ENCODE peak calls at places on chromosomes 3 and 15, in seven cellular contexts. One of them, this sample, is unnamed.

GRCh38 chr3:52623234-52623792 is 62.4 kb downstream of the PBRM1 start:
- DNase-seq in tibial artery: no peak
- DNase-seq in CD8-positive, alpha-beta memory T cell: no peak
- DNase-seq in ascending aorta: no peak
- DNase-seq in naive thymus-derived CD4-positive, alpha-beta T cell: no peak
- DNase-seq in thyroid gland: no peak
- DNase-seq in hepatocyte: no peak
- DNase-seq in this sample: no peak

GRCh38 chr3:66363133-66363532 is 137.7 kb downstream of the LRIG1 start:
- DNase-seq in tibial artery: no peak
- DNase-seq in CD8-positive, alpha-beta memory T cell: no peak
- DNase-seq in ascending aorta: no peak
- DNase-seq in naive thymus-derived CD4-positive, alpha-beta T cell: no peak
- DNase-seq in thyroid gland: no peak
- DNase-seq in hepatocyte: no peak
- DNase-seq in this sample: no peak

GRCh38 chr15:59255647-59256380 is 49.2 kb downstream of the LDHAL6B start:
- DNase-seq in tibial artery: no peak
- DNase-seq in CD8-positive, alpha-beta memory T cell: peak; percentile 5
- DNase-seq in ascending aorta: no peak
- DNase-seq in naive thymus-derived CD4-positive, alpha-beta T cell: peak; percentile 0
- DNase-seq in thyroid gland: no peak
- DNase-seq in hepatocyte: peak; percentile 53
- DNase-seq in this sample: no peak

GRCh38 chr3:11699083-11699427 is 55.3 kb upstream of the VGLL4 start:
- DNase-seq in tibial artery: no peak
- DNase-seq in CD8-positive, alpha-beta memory T cell: no peak
- DNase-seq in ascending aorta: no peak
- DNase-seq in naive thymus-derived CD4-positive, alpha-beta T cell: no peak
- DNase-seq in thyroid gland: no peak
- DNase-seq in hepatocyte: no peak
- DNase-seq in this sample: no peak

GRCh38 chr3:120198305-120198878 is 86.6 kb downstream of the GPR156 start:
- DNase-seq in tibial artery: no peak
- DNase-seq in CD8-positive, alpha-beta memory T cell: no peak
- DNase-seq in ascending aorta: no peak
- DNase-seq in naive thymus-derived CD4-positive, alpha-beta T cell: no peak
- DNase-seq in thyroid gland: peak; percentile 21
- DNase-seq in hepatocyte: peak; percentile 32
- DNase-seq in this sample: no peak

GRCh38 chr3:154085799-154086198 is 35.4 kb upstream of the ARHGEF26 start:
- DNase-seq in tibial artery: no peak
- DNase-seq in CD8-positive, alpha-beta memory T cell: no peak
- DNase-seq in ascending aorta: no peak
- DNase-seq in naive thymus-derived CD4-positive, alpha-beta T cell: no peak
- DNase-seq in thyroid gland: no peak
- DNase-seq in hepatocyte: no peak
- DNase-seq in this sample: no peak

GRCh38 chr3:131819656-131820055 is 215.2 kb downstream of the CPNE4 start:
- DNase-seq in tibial artery: no peak
- DNase-seq in CD8-positive, alpha-beta memory T cell: no peak
- DNase-seq in ascending aorta: no peak
- DNase-seq in naive thymus-derived CD4-positive, alpha-beta T cell: no peak
- DNase-seq in thyroid gland: no peak
- DNase-seq in hepatocyte: no peak
- DNase-seq in this sample: no peak

GRCh38 chr3:9730747-9731205 is 759 bp upstream of the BRPF1 start:
- DNase-seq in tibial artery: no peak
- DNase-seq in CD8-positive, alpha-beta memory T cell: no peak
- DNase-seq in ascending aorta: no peak
- DNase-seq in naive thymus-derived CD4-positive, alpha-beta T cell: no peak
- DNase-seq in thyroid gland: no peak
- DNase-seq in hepatocyte: no peak
- DNase-seq in this sample: no peak

GRCh38 chr3:75886971-75887526 is 101.7 kb upstream of the ZNF717 start:
- DNase-seq in tibial artery: no peak
- DNase-seq in CD8-positive, alpha-beta memory T cell: no peak
- DNase-seq in ascending aorta: no peak
- DNase-seq in naive thymus-derived CD4-positive, alpha-beta T cell: no peak
- DNase-seq in thyroid gland: no peak
- DNase-seq in hepatocyte: peak; percentile 13
- DNase-seq in this sample: no peak

GRCh38 chr3:136919799-136920580 is 37.8 kb upstream of the IL20RB start:
- DNase-seq in tibial artery: no peak
- DNase-seq in CD8-positive, alpha-beta memory T cell: peak; percentile 29
- DNase-seq in ascending aorta: no peak
- DNase-seq in naive thymus-derived CD4-positive, alpha-beta T cell: peak; percentile 48
- DNase-seq in thyroid gland: no peak
- DNase-seq in hepatocyte: no peak
- DNase-seq in this sample: no peak

GRCh38 chr15:54609152-54609551 is 587.6 kb downstream of the RSL24D1 start:
- DNase-seq in tibial artery: no peak
- DNase-seq in CD8-positive, alpha-beta memory T cell: no peak
- DNase-seq in ascending aorta: no peak
- DNase-seq in naive thymus-derived CD4-positive, alpha-beta T cell: no peak
- DNase-seq in thyroid gland: no peak
- DNase-seq in hepatocyte: no peak
- DNase-seq in this sample: no peak

GRCh38 chr3:51966486-51966885 is 768 bp downstream of the PCBP4 start:
- DNase-seq in tibial artery: no peak
- DNase-seq in CD8-positive, alpha-beta memory T cell: no peak
- DNase-seq in ascending aorta: no peak
- DNase-seq in naive thymus-derived CD4-positive, alpha-beta T cell: no peak
- DNase-seq in thyroid gland: no peak
- DNase-seq in hepatocyte: no peak
- DNase-seq in this sample: peak; percentile 26

GRCh38 chr3:184524981-184525336 is 36.6 kb upstream of the EPHB3 start:
- DNase-seq in tibial artery: no peak
- DNase-seq in CD8-positive, alpha-beta memory T cell: no peak
- DNase-seq in ascending aorta: no peak
- DNase-seq in naive thymus-derived CD4-positive, alpha-beta T cell: no peak
- DNase-seq in thyroid gland: no peak
- DNase-seq in hepatocyte: no peak
- DNase-seq in this sample: peak; percentile 32

GRCh38 chr15:43516185-43516584 is 1.2 kb upstream of the MAP1A start:
- DNase-seq in tibial artery: peak; percentile 78
- DNase-seq in CD8-positive, alpha-beta memory T cell: no peak
- DNase-seq in ascending aorta: peak; percentile 86
- DNase-seq in naive thymus-derived CD4-positive, alpha-beta T cell: no peak
- DNase-seq in thyroid gland: peak; percentile 9
- DNase-seq in hepatocyte: no peak
- DNase-seq in this sample: peak; percentile 49

GRCh38 chr15:43519207-43519606 is 1.8 kb downstream of the MAP1A start:
- DNase-seq in tibial artery: no peak
- DNase-seq in CD8-positive, alpha-beta memory T cell: no peak
- DNase-seq in ascending aorta: no peak
- DNase-seq in naive thymus-derived CD4-positive, alpha-beta T cell: no peak
- DNase-seq in thyroid gland: no peak
- DNase-seq in hepatocyte: no peak
- DNase-seq in this sample: no peak

GRCh38 chr15:43518073-43518761 is 809 bp downstream of the MAP1A start:
- DNase-seq in tibial artery: no peak
- DNase-seq in CD8-positive, alpha-beta memory T cell: no peak
- DNase-seq in ascending aorta: no peak
- DNase-seq in naive thymus-derived CD4-positive, alpha-beta T cell: no peak
- DNase-seq in thyroid gland: peak; percentile 46
- DNase-seq in hepatocyte: peak; percentile 53
- DNase-seq in this sample: no peak

GRCh38 chr15:43516801-43517353 is 531 bp upstream of the MAP1A start:
- DNase-seq in tibial artery: no peak
- DNase-seq in CD8-positive, alpha-beta memory T cell: no peak
- DNase-seq in ascending aorta: no peak
- DNase-seq in naive thymus-derived CD4-positive, alpha-beta T cell: no peak
- DNase-seq in thyroid gland: no peak
- DNase-seq in hepatocyte: peak; percentile 29
- DNase-seq in this sample: no peak

DNA sequence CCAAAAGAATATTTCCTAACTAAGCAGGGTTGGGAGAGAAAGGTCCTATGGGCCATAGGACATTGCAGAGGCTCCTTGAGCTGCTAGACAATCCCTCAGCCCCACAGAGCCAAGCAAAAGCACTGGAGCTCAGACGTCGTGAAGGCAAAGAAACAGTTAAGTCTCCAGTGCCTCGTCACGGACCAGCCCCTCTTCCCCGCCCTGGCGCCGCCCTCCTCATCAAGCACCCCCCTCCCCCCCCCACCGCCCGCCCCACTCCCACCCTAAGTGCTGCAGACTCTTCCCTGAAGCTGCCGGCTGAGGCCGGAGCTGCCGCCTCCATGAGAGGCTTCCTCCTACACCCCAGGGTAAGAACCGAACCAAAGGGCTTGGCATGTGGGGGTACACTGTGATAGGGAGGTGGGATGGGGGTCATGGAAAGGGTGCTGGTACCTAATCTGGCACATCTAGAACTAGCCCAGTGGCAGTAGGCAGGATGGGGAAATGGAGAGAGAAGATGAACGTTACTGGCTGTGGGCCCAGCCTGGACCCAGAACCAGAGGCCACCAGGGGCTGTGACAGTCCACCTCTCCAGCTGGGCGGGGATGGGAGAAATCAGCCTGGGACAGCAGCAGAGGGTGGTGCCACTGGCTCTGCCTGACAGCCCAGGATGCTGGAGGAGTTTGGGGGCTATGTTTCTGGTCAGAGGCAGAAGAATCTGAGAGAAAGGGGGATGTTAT is at the start of gene MAP1A:
- DNase-seq in tibial artery: peak; percentile 80
- DNase-seq in CD8-positive, alpha-beta memory T cell: peak; percentile 16
- DNase-seq in ascending aorta: peak; percentile 78
- DNase-seq in naive thymus-derived CD4-positive, alpha-beta T cell: no peak
- DNase-seq in thyroid gland: peak; percentile 70
- DNase-seq in hepatocyte: peak; percentile 76
- DNase-seq in this sample: peak; percentile 61
- H3K4me1 ChIP-seq in tibial artery: peaks cover 27% of the 10 kb centered on the region
- H3K4me1 ChIP-seq in CD8-positive, alpha-beta memory T cell: peaks cover 5% of the 10 kb centered on the region
- H3K4me1 ChIP-seq in ascending aorta: peaks cover 17% of the 10 kb centered on the region
- H3K4me1 ChIP-seq in naive thymus-derived CD4-positive, alpha-beta T cell: peaks cover 5% of the 10 kb centered on the region
- H3K4me1 ChIP-seq in thyroid gland: peaks cover 7% of the 10 kb centered on the region
- H3K4me1 ChIP-seq in hepatocyte: peaks cover 25% of the 10 kb centered on the region
- H3K4me1 ChIP-seq in this sample: peaks cover 54% of the 10 kb centered on the region

GRCh38 chr3:172478116-172478515 is 29.9 kb upstream of the GHSR start:
- DNase-seq in tibial artery: no peak
- DNase-seq in CD8-positive, alpha-beta memory T cell: no peak
- DNase-seq in ascending aorta: no peak
- DNase-seq in naive thymus-derived CD4-positive, alpha-beta T cell: no peak
- DNase-seq in thyroid gland: no peak
- DNase-seq in hepatocyte: no peak
- DNase-seq in this sample: no peak

GRCh38 chr3:172470588-172470987 is 22.3 kb upstream of the GHSR start:
- DNase-seq in tibial artery: no peak
- DNase-seq in CD8-positive, alpha-beta memory T cell: no peak
- DNase-seq in ascending aorta: no peak
- DNase-seq in naive thymus-derived CD4-positive, alpha-beta T cell: no peak
- DNase-seq in thyroid gland: no peak
- DNase-seq in hepatocyte: no peak
- DNase-seq in this sample: no peak

GRCh38 chr3:172475703-172476102 is 27.4 kb upstream of the GHSR start:
- DNase-seq in tibial artery: no peak
- DNase-seq in CD8-positive, alpha-beta memory T cell: no peak
- DNase-seq in ascending aorta: no peak
- DNase-seq in naive thymus-derived CD4-positive, alpha-beta T cell: no peak
- DNase-seq in thyroid gland: no peak
- DNase-seq in hepatocyte: no peak
- DNase-seq in this sample: no peak

GRCh38 chr3:172471903-172472302 is 23.6 kb upstream of the GHSR start:
- DNase-seq in tibial artery: no peak
- DNase-seq in CD8-positive, alpha-beta memory T cell: no peak
- DNase-seq in ascending aorta: no peak
- DNase-seq in naive thymus-derived CD4-positive, alpha-beta T cell: no peak
- DNase-seq in thyroid gland: no peak
- DNase-seq in hepatocyte: no peak
- DNase-seq in this sample: no peak

DNA sequence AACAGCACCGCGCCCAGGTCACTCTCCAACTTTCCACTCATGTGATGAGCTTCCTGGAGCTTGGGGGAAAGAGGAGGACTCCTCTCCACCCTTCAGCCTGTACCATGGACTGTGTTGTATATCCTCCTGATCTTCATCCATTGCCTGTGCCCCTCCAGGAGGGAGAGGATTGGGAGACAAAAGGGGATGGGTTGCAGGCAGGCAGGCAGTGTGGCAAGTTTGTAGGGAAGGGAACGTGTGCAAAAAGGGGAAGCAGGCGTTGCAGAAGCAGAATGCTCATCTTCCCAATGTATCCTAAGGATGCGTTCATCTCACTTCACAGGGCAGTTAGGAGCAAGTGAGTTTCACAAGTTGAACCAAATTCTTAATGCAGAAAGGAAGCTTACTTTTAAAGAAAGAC is 28.1 kb upstream of the GHSR start:
- DNase-seq in tibial artery: no peak
- DNase-seq in CD8-positive, alpha-beta memory T cell: no peak
- DNase-seq in ascending aorta: no peak
- DNase-seq in naive thymus-derived CD4-positive, alpha-beta T cell: no peak
- DNase-seq in thyroid gland: no peak
- DNase-seq in hepatocyte: no peak
- DNase-seq in this sample: no peak
- H3K4me3 ChIP-seq in tibial artery: no peak overlapping the region
- H3K4me3 ChIP-seq in CD8-positive, alpha-beta memory T cell: no peak overlapping the region
- H3K4me3 ChIP-seq in ascending aorta: peak overlapping the region; percentile 48
- H3K4me3 ChIP-seq in naive thymus-derived CD4-positive, alpha-beta T cell: peak overlapping the region; percentile 61
- H3K4me3 ChIP-seq in thyroid gland: no peak overlapping the region
- H3K4me3 ChIP-seq in hepatocyte: no peak overlapping the region
- H3K4me3 ChIP-seq in this sample: peak overlapping the region; percentile 57

GRCh38 chr15:89217686-89218376 is 3.5 kb downstream of the RLBP1 start:
- DNase-seq in tibial artery: peak; percentile 35
- DNase-seq in CD8-positive, alpha-beta memory T cell: no peak
- DNase-seq in ascending aorta: no peak
- DNase-seq in naive thymus-derived CD4-positive, alpha-beta T cell: no peak
- DNase-seq in thyroid gland: no peak
- DNase-seq in hepatocyte: no peak
- DNase-seq in this sample: no peak

GRCh38 chr15:89221543-89221942 is at the start of gene RLBP1:
- DNase-seq in tibial artery: no peak
- DNase-seq in CD8-positive, alpha-beta memory T cell: no peak
- DNase-seq in ascending aorta: no peak
- DNase-seq in naive thymus-derived CD4-positive, alpha-beta T cell: no peak
- DNase-seq in thyroid gland: no peak
- DNase-seq in hepatocyte: no peak
- DNase-seq in this sample: no peak

GRCh38 chr15:89215627-89216026 is 5.8 kb downstream of the RLBP1 start:
- DNase-seq in tibial artery: no peak
- DNase-seq in CD8-positive, alpha-beta memory T cell: no peak
- DNase-seq in ascending aorta: no peak
- DNase-seq in naive thymus-derived CD4-positive, alpha-beta T cell: no peak
- DNase-seq in thyroid gland: no peak
- DNase-seq in hepatocyte: no peak
- DNase-seq in this sample: no peak

GRCh38 chr15:89217031-89217430 is 4.3 kb downstream of the RLBP1 start:
- DNase-seq in tibial artery: peak; percentile 34
- DNase-seq in CD8-positive, alpha-beta memory T cell: no peak
- DNase-seq in ascending aorta: no peak
- DNase-seq in naive thymus-derived CD4-positive, alpha-beta T cell: no peak
- DNase-seq in thyroid gland: no peak
- DNase-seq in hepatocyte: no peak
- DNase-seq in this sample: no peak

GRCh38 chr15:89218531-89218930 is 2.8 kb downstream of the RLBP1 start:
- DNase-seq in tibial artery: peak; percentile 40
- DNase-seq in CD8-positive, alpha-beta memory T cell: no peak
- DNase-seq in ascending aorta: no peak
- DNase-seq in naive thymus-derived CD4-positive, alpha-beta T cell: no peak
- DNase-seq in thyroid gland: no peak
- DNase-seq in hepatocyte: no peak
- DNase-seq in this sample: no peak
- H3K9me3 ChIP-seq in tibial artery: no peaks in the 10 kb centered on the region
- H3K9me3 ChIP-seq in CD8-positive, alpha-beta memory T cell: no peaks in the 10 kb centered on the region
- H3K9me3 ChIP-seq in ascending aorta: no peaks in the 10 kb centered on the region
- H3K9me3 ChIP-seq in naive thymus-derived CD4-positive, alpha-beta T cell: no peaks in the 10 kb centered on the region
- H3K9me3 ChIP-seq in thyroid gland: no peaks in the 10 kb centered on the region
- H3K9me3 ChIP-seq in hepatocyte: no peaks in the 10 kb centered on the region
- H3K9me3 ChIP-seq in this sample: no peaks in the 10 kb centered on the region

GRCh38 chr3:62375655-62376054 is 2.3 kb upstream of the FEZF2 start:
- DNase-seq in tibial artery: no peak
- DNase-seq in CD8-positive, alpha-beta memory T cell: no peak
- DNase-seq in ascending aorta: no peak
- DNase-seq in naive thymus-derived CD4-positive, alpha-beta T cell: no peak
- DNase-seq in thyroid gland: no peak
- DNase-seq in hepatocyte: no peak
- DNase-seq in this sample: no peak
- H3K4me1 ChIP-seq in tibial artery: peaks cover 53% of the 10 kb centered on the region
- H3K4me1 ChIP-seq in CD8-positive, alpha-beta memory T cell: no peaks in the 10 kb centered on the region
- H3K4me1 ChIP-seq in ascending aorta: peaks cover 8% of the 10 kb centered on the region
- H3K4me1 ChIP-seq in naive thymus-derived CD4-positive, alpha-beta T cell: no peaks in the 10 kb centered on the region
- H3K4me1 ChIP-seq in thyroid gland: no peaks in the 10 kb centered on the region
- H3K4me1 ChIP-seq in hepatocyte: no peaks in the 10 kb centered on the region
- H3K4me1 ChIP-seq in this sample: peaks cover 8% of the 10 kb centered on the region

This sample was measured in heart right ventricle.